ENCODE peak calls at places on chromosomes 4 and X, in six cellular contexts. J is adrenal gland, I is left ventricle myocardium inferior, G is heart right ventricle, Y is stomach, X is uterus. B is an unnamed sample.

GRCh38 chrX:40107291-40108083 is 9.7 kb upstream of the BCOR start:
- DNase-seq in J (peak; percentile 87), I (peak; percentile 51), G (peak; percentile 64), Y (peak; percentile 71), X (peak; percentile 51), B (peak; percentile 55)

GRCh38 chr4:173370130-173370476 is 651 bp upstream of the SAP30 start:
- DNase-seq in J (peak; percentile 85), I (peak; percentile 72), G (peak; percentile 66), Y (no peak), X (peak; percentile 77), B (peak; percentile 78)

GRCh38 chr4:6416518-6417286 is 55.7 kb downstream of the PPP2R2C start:
- DNase-seq in J (no peak), I (no peak), G (no peak), Y (no peak), X (no peak), B (no peak)

GRCh38 chrX:20066968-20067708 is 49.6 kb downstream of the MAP7D2 start:
- DNase-seq in J (peak; percentile 49), I (no peak), G (no peak), Y (no peak), X (peak; percentile 24), B (peak; percentile 15)

GRCh38 chrX:77446029-77446585 is 1.1 kb upstream of the FGF16 start:
- DNase-seq in J (no peak), I (peak; percentile 14), G (peak; percentile 15), Y (no peak), X (peak; percentile 17), B (peak; percentile 16)

GRCh38 chr4:155419266-155419665 is 42.5 kb upstream of the MAP9 start:
- DNase-seq in J (no peak), I (no peak), G (no peak), Y (no peak), X (no peak), B (no peak)

GRCh38 chr4:119124314-119124713 is 11.3 kb upstream of the MYOZ2 start:
- DNase-seq in J (no peak), I (no peak), G (no peak), Y (peak; percentile 40), X (no peak), B (no peak)

GRCh38 chrX:69015564-69016218 is 149.6 kb downstream of the PJA1 start:
- DNase-seq in J (no peak), I (no peak), G (no peak), Y (no peak), X (peak; percentile 44), B (no peak)

GRCh38 chr4:11585506-11585905 is 156.8 kb upstream of the HS3ST1 start:
- DNase-seq in J (no peak), I (no peak), G (no peak), Y (peak; percentile 27), X (peak; percentile 16), B (no peak)

GRCh38 chrX:3044671-3045070 is 3.4 kb downstream of the ARSF start:
- DNase-seq in J (no peak), I (no peak), G (no peak), Y (no peak), X (no peak), B (no peak)

GRCh38 chrX:20442597-20442996 is 175.9 kb upstream of the RPS6KA3 start:
- DNase-seq in J (peak; percentile 92), I (peak; percentile 79), G (peak; percentile 75), Y (peak; percentile 91), X (peak; percentile 67), B (peak; percentile 85)

GRCh38 chr4:6402566-6403399 is 69.6 kb downstream of the PPP2R2C start:
- DNase-seq in J (no peak), I (no peak), G (no peak), Y (no peak), X (no peak), B (no peak)

GRCh38 chrX:84248226-84248625 is 60.2 kb upstream of the RPS6KA6 start:
- DNase-seq in J (no peak), I (no peak), G (no peak), Y (no peak), X (no peak), B (no peak)

GRCh38 chr4:1900087-1900433 is 28.9 kb downstream of the NSD2 start:
- DNase-seq in J (no peak), I (no peak), G (no peak), Y (no peak), X (no peak), B (no peak)

GRCh38 chr4:992297-993110 is 700 bp downstream of the SLC26A1 start:
- DNase-seq in J (peak; percentile 94), I (no peak), G (no peak), Y (peak; percentile 94), X (no peak), B (peak; percentile 89)

GRCh38 chr4:56186808-56187523 is 200.3 kb downstream of the AASDH start:
- DNase-seq in J (no peak), I (no peak), G (no peak), Y (no peak), X (no peak), B (no peak)

GRCh38 chrX:152733261-152733975 is at the start of the genes CSAG1 and MAGEA12:
- DNase-seq in J (no peak), I (no peak), G (no peak), Y (no peak), X (no peak), B (no peak)

GRCh38 chrX:152735860-152736511 is 2.4 kb downstream of the MAGEA12 start:
- DNase-seq in J (no peak), I (no peak), G (no peak), Y (no peak), X (no peak), B (no peak)

GRCh38 chrX:152735101-152735500 is 1.5 kb downstream of the MAGEA12 start:
- DNase-seq in J (no peak), I (no peak), G (no peak), Y (no peak), X (no peak), B (no peak)

DNA sequence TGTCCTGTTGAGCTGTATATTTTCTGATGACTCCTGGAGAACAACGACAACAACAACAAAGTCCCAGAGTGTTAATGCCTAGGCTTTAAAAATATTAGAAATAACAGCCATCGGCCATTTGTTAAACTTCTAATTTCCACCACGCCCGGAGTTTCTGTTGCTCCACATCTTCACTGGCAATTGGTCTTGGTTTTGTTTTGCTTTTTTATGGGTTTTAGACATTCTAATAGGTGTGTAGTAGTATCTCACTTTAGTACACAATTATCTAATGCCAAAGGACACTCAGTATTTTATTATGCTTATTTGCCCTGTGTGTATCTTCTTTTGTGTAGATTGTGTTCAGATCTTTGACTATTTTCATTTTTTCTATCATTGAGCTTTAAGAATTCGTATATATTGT is 5.0 kb downstream of the MAGEA12 start:
- DNase-seq in J (no peak), I (no peak), G (no peak), Y (no peak), X (no peak), B (no peak)
- H3K4me1 ChIP-seq in J (no peaks in the 10 kb centered on the region), I (no peaks in the 10 kb centered on the region), G (no peaks in the 10 kb centered on the region), Y (no peaks in the 10 kb centered on the region), X (no peaks in the 10 kb centered on the region), B (no peaks in the 10 kb centered on the region)

GRCh38 chr4:60743654-60744053 is 456.5 kb upstream of the ADGRL3 start:
- DNase-seq in J (no peak), I (no peak), G (no peak), Y (no peak), X (no peak), B (no peak)

GRCh38 chr4:60746172-60746571 is 454.0 kb upstream of the ADGRL3 start:
- DNase-seq in J (no peak), I (no peak), G (no peak), Y (no peak), X (no peak), B (no peak)

GRCh38 chr4:60744767-60745166 is 455.4 kb upstream of the ADGRL3 start:
- DNase-seq in J (no peak), I (no peak), G (no peak), Y (no peak), X (no peak), B (no peak)
- TF ChIP-seq CTCF in J (no peak), I (no peak), G (no peak), Y (no peak), X (no peak), B (no peak)

GRCh38 chr4:40206421-40206820 is 9.6 kb downstream of the RHOH start:
- DNase-seq in J (no peak), I (no peak), G (no peak), Y (no peak), X (no peak), B (no peak)
- H3K4me3 ChIP-seq in J (no peak overlapping the region), I (no peak overlapping the region), G (no peak overlapping the region), Y (no peak overlapping the region), X (no peak overlapping the region), B (no peak overlapping the region)

GRCh38 chr4:3347871-3348270 is 55.0 kb downstream of the RGS12 start:
- DNase-seq in J (no peak), I (no peak), G (no peak), Y (no peak), X (no peak), B (no peak)

GRCh38 chr4:3344104-3344503 is 51.3 kb downstream of the RGS12 start:
- DNase-seq in J (no peak), I (no peak), G (no peak), Y (no peak), X (no peak), B (no peak)

GRCh38 chr4:3345384-3345783 is 52.6 kb downstream of the RGS12 start:
- DNase-seq in J (peak; percentile 52), I (no peak), G (no peak), Y (no peak), X (no peak), B (no peak)

GRCh38 chr4:3344596-3344995 is 51.8 kb downstream of the RGS12 start:
- DNase-seq in J (no peak), I (no peak), G (no peak), Y (no peak), X (no peak), B (no peak)

GRCh38 chr4:3346146-3346545 is 53.3 kb downstream of the RGS12 start:
- DNase-seq in J (peak; percentile 83), I (no peak), G (no peak), Y (peak; percentile 50), X (peak; percentile 75), B (no peak)
- H3K4me1 ChIP-seq in J (peaks cover 11% of the 10 kb centered on the region), I (peaks cover 21% of the 10 kb centered on the region), G (peaks cover 4% of the 10 kb centered on the region), Y (peaks cover 4% of the 10 kb centered on the region), X (no peaks in the 10 kb centered on the region), B (peaks cover 2% of the 10 kb centered on the region)

GRCh38 chrX:122739770-122740169 is 444.3 kb upstream of the GRIA3 start:
- DNase-seq in J (no peak), I (no peak), G (no peak), Y (no peak), X (no peak), B (no peak)
- TF ChIP-seq CTCF in J (no peak), I (no peak), G (no peak), Y (no peak), X (no peak), B (no peak)

DNA sequence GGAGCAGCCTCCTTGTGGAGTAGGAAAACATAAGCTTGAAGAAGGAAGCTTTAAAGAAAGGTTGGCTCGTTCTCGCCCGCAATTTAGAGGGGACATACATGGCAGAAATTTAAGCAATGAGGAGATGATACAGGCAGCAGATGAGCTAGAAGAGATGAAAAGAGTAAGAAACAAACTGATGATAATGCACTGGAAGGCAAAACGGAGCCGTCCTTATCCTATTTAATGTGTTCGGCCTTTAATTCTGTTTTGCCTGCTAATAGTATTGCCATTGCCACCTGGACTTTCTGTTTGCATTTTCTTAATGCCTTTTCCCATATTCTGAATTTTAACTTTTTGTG is 1.4 kb downstream of the TCEAL1 start:
- DNase-seq in J (no peak), I (no peak), G (no peak), Y (no peak), X (no peak), B (no peak)
- H3K4me3 ChIP-seq in J (peak overlapping the region; percentile 60), I (peak overlapping the region; percentile 78), G (peak overlapping the region; percentile 71), Y (peak overlapping the region; percentile 62), X (peak overlapping the region; percentile 53), B (no peak overlapping the region)

B was measured in mucosa of descending colon.